ENCODE peak calls at places on chromosomes 2 and 18, in six cellular contexts. X, Q, D, L, N and S are unnamed samples.
A peak's percentile ranks its signal among the peaks of the same experiment; 100 is the strongest.

GRCh38 chr2:14903709-14904374 is 271.3 kb downstream of the LRATD1 start:
- DNase-seq in X (no peak), Q (no peak), D (no peak), L (peak; percentile 30), N (no peak), S (no peak)

GRCh38 chr2:67996772-67997527 is 65.9 kb downstream of the C1D start:
- DNase-seq in X (no peak), Q (no peak), D (no peak), L (no peak), N (no peak), S (no peak)

GRCh38 chr18:23380001-23380550 is 73.0 kb upstream of the RIOK3 start:
- DNase-seq in X (no peak), Q (no peak), D (peak; percentile 83), L (no peak), N (no peak), S (no peak)

GRCh38 chr2:230067990-230068657 is 600 bp downstream of the SLC16A14 start:
- DNase-seq in X (peak; percentile 74), Q (no peak), D (peak; percentile 13), L (peak; percentile 33), N (peak; percentile 60), S (peak; percentile 66)

GRCh38 chr2:91974401-91975129 is 2896.7 kb upstream of the TEKT4 start:
- DNase-seq in X (peak; percentile 38), Q (no peak), D (no peak), L (no peak), N (no peak), S (no peak)

GRCh38 chr18:12751891-12752290 is 49.0 kb downstream of the PSMG2 start:
- DNase-seq in X (no peak), Q (no peak), D (no peak), L (no peak), N (no peak), S (no peak)

GRCh38 chr2:33785201-33786106 is 186.4 kb upstream of the FAM98A start:
- DNase-seq in X (no peak), Q (no peak), D (peak; percentile 10), L (no peak), N (no peak), S (no peak)

GRCh38 chr2:5794012-5794411 is 101.8 kb downstream of the SOX11 start:
- DNase-seq in X (no peak), Q (no peak), D (no peak), L (no peak), N (no peak), S (no peak)

GRCh38 chr2:45889620-45890019 is 238.1 kb downstream of the PRKCE start:
- DNase-seq in X (no peak), Q (no peak), D (no peak), L (no peak), N (no peak), S (no peak)

GRCh38 chr2:170222842-170223241 is 44.9 kb downstream of the MYO3B start:
- DNase-seq in X (no peak), Q (no peak), D (no peak), L (no peak), N (no peak), S (no peak)

GRCh38 chr2:142642654-142643053 is 234.8 kb upstream of the KYNU start:
- DNase-seq in X (no peak), Q (no peak), D (no peak), L (no peak), N (no peak), S (no peak)

GRCh38 chr2:64391940-64392339 is 62.0 kb upstream of the LGALSL start:
- DNase-seq in X (no peak), Q (no peak), D (no peak), L (no peak), N (no peak), S (no peak)

GRCh38 chr2:182816856-182817255 is 49.6 kb downstream of the FRZB start:
- DNase-seq in X (no peak), Q (no peak), D (peak; percentile 21), L (no peak), N (no peak), S (no peak)

GRCh38 chr2:16625201-16625729 is 40.4 kb downstream of the CYRIA start:
- DNase-seq in X (no peak), Q (no peak), D (no peak), L (no peak), N (no peak), S (no peak)

GRCh38 chr2:217362710-217363109 is 502.8 kb upstream of the TNP1 start:
- DNase-seq in X (no peak), Q (no peak), D (no peak), L (no peak), N (no peak), S (no peak)
- H3K4me1 ChIP-seq in X (peaks cover 22% of the 10 kb centered on the region), Q (peaks cover 30% of the 10 kb centered on the region), D (peaks cover 42% of the 10 kb centered on the region), L (no peaks in the 10 kb centered on the region), N (peaks cover 29% of the 10 kb centered on the region), S (no peaks in the 10 kb centered on the region)

GRCh38 chr2:222672068-222672401 is 577 bp downstream of the MOGAT1 start:
- DNase-seq in X (no peak), Q (no peak), D (no peak), L (no peak), N (no peak), S (no peak)
- H3K4me3 ChIP-seq in X (no peak overlapping the region), Q (peak overlapping the region; percentile 71), D (peak overlapping the region; percentile 39), L (no peak overlapping the region), N (peak overlapping the region; percentile 68), S (peak overlapping the region; percentile 48)

GRCh38 chr2:162220438-162220837 is 22.8 kb downstream of the FAP start:
- DNase-seq in X (no peak), Q (no peak), D (no peak), L (no peak), N (no peak), S (no peak)
- H3K27ac ChIP-seq in X (no peak overlapping the region), Q (no peak overlapping the region), D (no peak overlapping the region), L (no peak overlapping the region), N (no peak overlapping the region), S (no peak overlapping the region)

GRCh38 chr2:217903142-217903858 is 99.5 kb downstream of the TNS1 start:
- DNase-seq in X (no peak), Q (no peak), D (no peak), L (no peak), N (no peak), S (no peak)

GRCh38 chr2:217901400-217901799 is 101.4 kb downstream of the TNS1 start:
- DNase-seq in X (no peak), Q (no peak), D (no peak), L (no peak), N (no peak), S (no peak)

GRCh38 chr2:217900780-217901360 is 101.9 kb downstream of the TNS1 start:
- DNase-seq in X (no peak), Q (no peak), D (no peak), L (no peak), N (no peak), S (no peak)

GRCh38 chr2:217902281-217903141 is 100.3 kb downstream of the TNS1 start:
- DNase-seq in X (no peak), Q (peak; percentile 71), D (peak; percentile 88), L (no peak), N (peak; percentile 88), S (peak; percentile 95)

DNA sequence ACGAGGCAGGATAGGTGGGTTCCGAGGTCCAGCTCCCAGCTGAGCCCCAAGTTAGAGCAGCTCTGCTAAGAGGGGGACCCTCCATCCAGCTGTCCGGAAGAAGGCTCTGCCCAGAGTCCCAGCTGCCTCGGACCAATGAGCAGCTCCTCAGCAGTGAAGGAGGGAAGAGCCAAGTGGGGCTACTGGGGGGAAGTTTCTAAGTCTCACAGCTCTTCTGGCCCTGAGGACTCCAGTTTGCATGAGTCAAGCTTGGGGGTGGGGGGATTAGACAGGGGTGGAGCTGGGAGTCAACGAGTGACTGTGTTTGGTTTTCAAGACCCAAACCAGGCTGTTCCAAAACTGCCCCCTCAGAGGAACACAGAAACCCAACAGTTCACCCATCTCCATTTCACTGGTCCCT is 101.0 kb downstream of the TNS1 start:
- DNase-seq in X (no peak), Q (no peak), D (peak; percentile 92), L (no peak), N (peak; percentile 40), S (peak; percentile 88)
- H3K4me1 ChIP-seq in X (peaks cover 14% of the 10 kb centered on the region), Q (peaks cover 74% of the 10 kb centered on the region), D (peaks cover 46% of the 10 kb centered on the region), L (no peaks in the 10 kb centered on the region), N (peaks cover 100% of the 10 kb centered on the region), S (peaks cover 100% of the 10 kb centered on the region)